ENCODE peak calls at places on chromosomes 4 and X, in six cellular contexts. X is NCI-H1092; Y is NCI-H774; R is stimulated activated naive CD8-positive, alpha-beta T cell treated with anti-CD3 and anti-CD28 coated beads, Interleukin-15, amount 100 ng/mL, for 72 hours; W is stimulated activated CD4-positive, alpha-beta T cell treated with anti-CD3 and anti-CD28 coated beads, Interleukin-4, amount 100 ng/mL, for 4 hours; P is psoas muscle. V is an unnamed sample.

GRCh38 chr4:101033986-101034385 is 313.3 kb downstream of the PPP3CA start:
- DNase-seq in X (no peak), Y (no peak), R (no peak), W (no peak), P (no peak), V (no peak)

GRCh38 chrX:113260474-113260873 is 419.8 kb upstream of the AMOT start:
- DNase-seq in X (no peak), Y (no peak), R (no peak), W (no peak), P (no peak), V (no peak)

GRCh38 chrX:136936183-136936549 is 55.6 kb upstream of the RBMX start:
- DNase-seq in X (no peak), Y (no peak), R (no peak), W (no peak), P (no peak), V (no peak)

GRCh38 chr4:8080754-8081065 is 77.9 kb downstream of the ABLIM2 start:
- DNase-seq in X (no peak), Y (no peak), R (no peak), W (no peak), P (peak; percentile 36), V (no peak)

GRCh38 chr4:157572951-157573350 is 352.4 kb downstream of the GRIA2 start:
- DNase-seq in X (no peak), Y (no peak), R (no peak), W (no peak), P (no peak), V (no peak)

GRCh38 chr4:186703510-186703909 is 20.1 kb downstream of the FAT1 start:
- DNase-seq in X (no peak), Y (no peak), R (no peak), W (no peak), P (no peak), V (no peak)

GRCh38 chrX:7925867-7926472 is 1.2 kb downstream of the PNPLA4 start:
- DNase-seq in X (peak; percentile 61), Y (peak; percentile 41), R (peak; percentile 27), W (peak; percentile 50), P (peak; percentile 56), V (peak; percentile 33)

GRCh38 chrX:153338836-153339235 is 4.9 kb downstream of the ZNF275 start:
- DNase-seq in X (no peak), Y (no peak), R (no peak), W (no peak), P (no peak), V (no peak)

GRCh38 chrX:2521927-2522386 is 21.2 kb upstream of the DHRSX start:
- DNase-seq in X (no peak), Y (no peak), R (no peak), W (no peak), P (no peak), V (no peak)

GRCh38 chr4:99998062-99998880 is 48.2 kb upstream of the H2AZ1 start:
- DNase-seq in X (no peak), Y (peak; percentile 3), R (no peak), W (no peak), P (no peak), V (no peak)

GRCh38 chrX:39600222-39600621 is 497.5 kb downstream of the BCOR start:
- DNase-seq in X (no peak), Y (no peak), R (no peak), W (no peak), P (no peak), V (no peak)

GRCh38 chr4:139547979-139548378 is 8.0 kb downstream of the SETD7 start:
- DNase-seq in X (no peak), Y (no peak), R (no peak), W (no peak), P (no peak), V (no peak)

GRCh38 chrX:11725631-11726442 is 32.2 kb upstream of the MSL3 start:
- DNase-seq in X (no peak), Y (no peak), R (no peak), W (no peak), P (no peak), V (no peak)

GRCh38 chr4:9816285-9816684 is 34.9 kb downstream of the DRD5 start:
- DNase-seq in X (no peak), Y (no peak), R (no peak), W (no peak), P (no peak), V (no peak)

GRCh38 chrX:41144873-41145272 is 59.6 kb downstream of the USP9X start:
- DNase-seq in X (no peak), Y (no peak), R (no peak), W (no peak), P (no peak), V (no peak)

GRCh38 chr4:115657991-115658390 is 544.6 kb upstream of the NDST4 start:
- DNase-seq in X (no peak), Y (no peak), R (no peak), W (no peak), P (no peak), V (no peak)

V was measured in T-helper 2 cell treated with Interferon-gamma antibody and Interleukin-4, amounts not matched to agents 5 μg/mL and 100 μg/mL, for 36 hours.